ENCODE peak calls at places on chromosomes 2 and 18, in seven cellular contexts. One of them, this sample, is unnamed.

GRCh38 chr2:86221066-86221684 is 21.9 kb downstream of the MRPL35 start:
- DNase-seq in H9: peak; percentile 67
- DNase-seq in brain microvascular endothelial cell: peak; percentile 41
- DNase-seq in A549: peak; percentile 44
- DNase-seq in heart right ventricle: no peak
- DNase-seq in GM23248: peak; percentile 63
- DNase-seq in CD8-positive, alpha-beta T cell: peak; percentile 36
- DNase-seq in this sample: no peak

GRCh38 chr2:6054394-6054732 is 362.2 kb downstream of the SOX11 start:
- DNase-seq in GM23248: no peak
- DNase-seq in heart right ventricle: no peak
- DNase-seq in CD8-positive, alpha-beta T cell: no peak
- DNase-seq in brain microvascular endothelial cell: no peak
- DNase-seq in A549: no peak
- DNase-seq in H9: no peak
- DNase-seq in this sample: no peak

GRCh38 chr2:239293450-239294430 is 107.1 kb downstream of the HDAC4 start:
- DNase-seq in GM23248: no peak
- DNase-seq in A549: no peak
- DNase-seq in heart right ventricle: no peak
- DNase-seq in H9: no peak
- DNase-seq in brain microvascular endothelial cell: no peak
- DNase-seq in CD8-positive, alpha-beta T cell: peak; percentile 64
- DNase-seq in this sample: no peak

GRCh38 chr2:43452318-43452731 is 143.5 kb downstream of the THADA start:
- DNase-seq in H9: no peak
- DNase-seq in heart right ventricle: no peak
- DNase-seq in GM23248: no peak
- DNase-seq in A549: no peak
- DNase-seq in CD8-positive, alpha-beta T cell: no peak
- DNase-seq in brain microvascular endothelial cell: no peak
- DNase-seq in this sample: no peak

GRCh38 chr2:38267270-38267925 is 109.7 kb downstream of the ATL2 start:
- DNase-seq in H9: no peak
- DNase-seq in heart right ventricle: no peak
- DNase-seq in brain microvascular endothelial cell: no peak
- DNase-seq in CD8-positive, alpha-beta T cell: no peak
- DNase-seq in GM23248: peak; percentile 10
- DNase-seq in A549: no peak
- DNase-seq in this sample: no peak

GRCh38 chr18:73279499-73279898 is 411.7 kb upstream of the NETO1 start:
- DNase-seq in CD8-positive, alpha-beta T cell: no peak
- DNase-seq in H9: no peak
- DNase-seq in A549: no peak
- DNase-seq in heart right ventricle: peak; percentile 66
- DNase-seq in GM23248: peak; percentile 6
- DNase-seq in brain microvascular endothelial cell: no peak
- DNase-seq in this sample: no peak

GRCh38 chr2:72341639-72342038 is 194.0 kb upstream of the CYP26B1 start:
- DNase-seq in GM23248: no peak
- DNase-seq in brain microvascular endothelial cell: no peak
- DNase-seq in CD8-positive, alpha-beta T cell: no peak
- DNase-seq in A549: no peak
- DNase-seq in heart right ventricle: no peak
- DNase-seq in H9: no peak
- DNase-seq in this sample: no peak

GRCh38 chr2:126527836-126528490 is 128.0 kb upstream of the GYPC start:
- DNase-seq in H9: peak; percentile 80
- DNase-seq in heart right ventricle: peak; percentile 51
- DNase-seq in CD8-positive, alpha-beta T cell: peak; percentile 79
- DNase-seq in A549: peak; percentile 3
- DNase-seq in brain microvascular endothelial cell: peak; percentile 58
- DNase-seq in GM23248: peak; percentile 63
- DNase-seq in this sample: no peak

GRCh38 chr2:237345891-237346640 is 67.9 kb downstream of the COL6A3 start:
- DNase-seq in brain microvascular endothelial cell: no peak
- DNase-seq in H9: no peak
- DNase-seq in CD8-positive, alpha-beta T cell: no peak
- DNase-seq in heart right ventricle: no peak
- DNase-seq in GM23248: peak; percentile 71
- DNase-seq in A549: no peak
- DNase-seq in this sample: no peak

GRCh38 chr2:46273919-46274318 is 23.3 kb upstream of the EPAS1 start:
- DNase-seq in heart right ventricle: no peak
- DNase-seq in GM23248: no peak
- DNase-seq in A549: no peak
- DNase-seq in brain microvascular endothelial cell: peak; percentile 34
- DNase-seq in CD8-positive, alpha-beta T cell: no peak
- DNase-seq in H9: no peak
- DNase-seq in this sample: no peak

GRCh38 chr2:173077506-173078177 is 2.0 kb downstream of the MAP3K20 start:
- DNase-seq in GM23248: peak; percentile 49
- DNase-seq in CD8-positive, alpha-beta T cell: no peak
- DNase-seq in H9: no peak
- DNase-seq in brain microvascular endothelial cell: no peak
- DNase-seq in A549: no peak
- DNase-seq in heart right ventricle: no peak
- DNase-seq in this sample: no peak

GRCh38 chr2:20444113-20444992 is 2.5 kb upstream of the RHOB start:
- DNase-seq in brain microvascular endothelial cell: peak; percentile 40
- DNase-seq in CD8-positive, alpha-beta T cell: no peak
- DNase-seq in GM23248: peak; percentile 78
- DNase-seq in heart right ventricle: peak; percentile 29
- DNase-seq in A549: no peak
- DNase-seq in H9: no peak
- DNase-seq in this sample: no peak

GRCh38 chr2:30031184-30031583 is 109.8 kb upstream of the ALK start:
- DNase-seq in H9: peak; percentile 38
- DNase-seq in brain microvascular endothelial cell: no peak
- DNase-seq in A549: no peak
- DNase-seq in CD8-positive, alpha-beta T cell: no peak
- DNase-seq in heart right ventricle: no peak
- DNase-seq in GM23248: no peak
- DNase-seq in this sample: no peak

GRCh38 chr2:65281626-65282351 is 54.2 kb downstream of the ACTR2 start:
- DNase-seq in brain microvascular endothelial cell: no peak
- DNase-seq in A549: no peak
- DNase-seq in heart right ventricle: no peak
- DNase-seq in GM23248: no peak
- DNase-seq in CD8-positive, alpha-beta T cell: no peak
- DNase-seq in H9: no peak
- DNase-seq in this sample: no peak

GRCh38 chr18:37674570-37674969 is 109.0 kb upstream of the CELF4 start:
- DNase-seq in heart right ventricle: no peak
- DNase-seq in CD8-positive, alpha-beta T cell: no peak
- DNase-seq in brain microvascular endothelial cell: no peak
- DNase-seq in H9: peak; percentile 1
- DNase-seq in GM23248: no peak
- DNase-seq in A549: no peak
- DNase-seq in this sample: no peak

GRCh38 chr2:160582481-160583161 is 89.0 kb upstream of the RBMS1 start:
- DNase-seq in heart right ventricle: no peak
- DNase-seq in A549: no peak
- DNase-seq in H9: no peak
- DNase-seq in CD8-positive, alpha-beta T cell: no peak
- DNase-seq in GM23248: peak; percentile 80
- DNase-seq in brain microvascular endothelial cell: peak; percentile 73
- DNase-seq in this sample: no peak

GRCh38 chr2:66651295-66651694 is 216.4 kb downstream of the MEIS1 start:
- DNase-seq in A549: no peak
- DNase-seq in H9: no peak
- DNase-seq in heart right ventricle: no peak
- DNase-seq in brain microvascular endothelial cell: no peak
- DNase-seq in GM23248: no peak
- DNase-seq in CD8-positive, alpha-beta T cell: no peak
- DNase-seq in this sample: no peak

GRCh38 chr2:21367421-21367820 is 243.7 kb downstream of the TDRD15 start:
- DNase-seq in GM23248: no peak
- DNase-seq in brain microvascular endothelial cell: peak; percentile 0
- DNase-seq in CD8-positive, alpha-beta T cell: no peak
- DNase-seq in heart right ventricle: no peak
- DNase-seq in H9: peak; percentile 39
- DNase-seq in A549: no peak
- DNase-seq in this sample: peak; percentile 31

GRCh38 chr2:239366740-239367139 is 34.1 kb downstream of the HDAC4 start:
- DNase-seq in H9: no peak
- DNase-seq in GM23248: no peak
- DNase-seq in A549: no peak
- DNase-seq in heart right ventricle: no peak
- DNase-seq in CD8-positive, alpha-beta T cell: no peak
- DNase-seq in brain microvascular endothelial cell: no peak
- DNase-seq in this sample: no peak

GRCh38 chr2:110677080-110677479 is 783 bp downstream of the BUB1 start:
- DNase-seq in CD8-positive, alpha-beta T cell: no peak
- DNase-seq in heart right ventricle: no peak
- DNase-seq in A549: no peak
- DNase-seq in H9: no peak
- DNase-seq in GM23248: peak; percentile 27
- DNase-seq in brain microvascular endothelial cell: no peak
- DNase-seq in this sample: no peak

GRCh38 chr2:54657664-54658083 is 65.8 kb upstream of the EML6 start:
- DNase-seq in H9: peak; percentile 62
- DNase-seq in CD8-positive, alpha-beta T cell: peak; percentile 25
- DNase-seq in brain microvascular endothelial cell: peak; percentile 38
- DNase-seq in A549: peak; percentile 62
- DNase-seq in heart right ventricle: no peak
- DNase-seq in GM23248: peak; percentile 60
- DNase-seq in this sample: no peak

GRCh38 chr2:150224321-150224720 is 263.1 kb downstream of the RND3 start:
- DNase-seq in CD8-positive, alpha-beta T cell: no peak
- DNase-seq in brain microvascular endothelial cell: no peak
- DNase-seq in heart right ventricle: no peak
- DNase-seq in GM23248: no peak
- DNase-seq in H9: no peak
- DNase-seq in A549: no peak
- DNase-seq in this sample: no peak

GRCh38 chr2:208945719-208946280 is 478.0 kb upstream of the MAP2 start:
- DNase-seq in heart right ventricle: no peak
- DNase-seq in brain microvascular endothelial cell: no peak
- DNase-seq in A549: no peak
- DNase-seq in CD8-positive, alpha-beta T cell: no peak
- DNase-seq in H9: no peak
- DNase-seq in GM23248: no peak
- DNase-seq in this sample: no peak

GRCh38 chr2:239895669-239896068 is 129.5 kb downstream of the NDUFA10 start:
- DNase-seq in heart right ventricle: no peak
- DNase-seq in GM23248: no peak
- DNase-seq in A549: no peak
- DNase-seq in brain microvascular endothelial cell: no peak
- DNase-seq in H9: no peak
- DNase-seq in CD8-positive, alpha-beta T cell: no peak
- DNase-seq in this sample: no peak

DNA sequence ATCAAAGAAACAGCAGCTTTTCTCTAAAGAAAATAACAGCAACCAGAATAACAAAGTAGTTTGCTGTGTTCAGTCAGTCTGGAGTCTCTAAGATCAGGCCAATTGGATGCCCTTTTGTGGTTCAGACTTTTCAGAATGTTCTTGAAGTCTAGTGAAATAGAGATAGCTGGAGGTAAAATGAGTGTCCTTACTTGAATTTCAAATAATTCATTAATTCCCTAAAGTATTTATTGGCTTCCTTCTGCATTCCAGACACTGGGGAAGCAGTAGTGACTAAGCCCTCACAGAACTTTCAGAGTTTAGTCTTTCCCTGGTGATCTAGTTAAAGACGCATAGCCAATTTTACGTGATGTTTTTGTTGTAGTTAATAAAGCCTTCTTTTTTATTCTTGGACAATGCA is 58.8 kb downstream of the C18orf54 start:
- DNase-seq in CD8-positive, alpha-beta T cell: no peak
- DNase-seq in A549: no peak
- DNase-seq in GM23248: peak; percentile 61
- DNase-seq in brain microvascular endothelial cell: peak; percentile 68
- DNase-seq in H9: no peak
- DNase-seq in heart right ventricle: no peak
- DNase-seq in this sample: no peak
- H3K27ac ChIP-seq in CD8-positive, alpha-beta T cell: no peak overlapping the region
- H3K27ac ChIP-seq in A549: no peak overlapping the region
- H3K27ac ChIP-seq in GM23248: no peak overlapping the region
- H3K27ac ChIP-seq in brain microvascular endothelial cell: peak overlapping the region; percentile 26
- H3K27ac ChIP-seq in H9: no peak overlapping the region
- H3K27ac ChIP-seq in heart right ventricle: peak overlapping the region; percentile 62
- H3K27ac ChIP-seq in this sample: no peak overlapping the region

DNA sequence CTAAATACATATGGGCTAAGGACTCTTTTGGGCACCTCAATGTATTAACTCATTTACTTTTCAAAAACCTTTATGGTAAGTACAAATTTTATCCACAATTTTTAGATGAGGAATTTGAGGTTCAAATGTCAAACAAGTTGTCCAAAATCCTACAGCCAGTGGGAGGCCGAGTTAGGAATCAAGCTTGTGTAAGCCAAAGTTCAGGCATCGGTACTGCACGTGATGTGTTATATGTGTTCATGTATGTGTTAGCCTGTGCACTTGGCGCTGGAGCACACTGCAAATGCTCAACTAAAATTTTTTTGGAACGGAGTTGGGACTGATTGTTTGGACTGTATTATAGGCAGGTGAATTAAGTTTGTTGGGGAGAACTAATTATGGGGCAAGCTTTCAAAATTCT is 22.7 kb downstream of the HK2 start:
- DNase-seq in GM23248: no peak
- DNase-seq in CD8-positive, alpha-beta T cell: no peak
- DNase-seq in H9: no peak
- DNase-seq in A549: no peak
- DNase-seq in heart right ventricle: no peak
- DNase-seq in brain microvascular endothelial cell: no peak
- DNase-seq in this sample: no peak
- H3K27ac ChIP-seq in GM23248: no peak overlapping the region
- H3K27ac ChIP-seq in CD8-positive, alpha-beta T cell: no peak overlapping the region
- H3K27ac ChIP-seq in H9: no peak overlapping the region
- H3K27ac ChIP-seq in A549: no peak overlapping the region
- H3K27ac ChIP-seq in heart right ventricle: no peak overlapping the region
- H3K27ac ChIP-seq in brain microvascular endothelial cell: no peak overlapping the region
- H3K27ac ChIP-seq in this sample: no peak overlapping the region

GRCh38 chr18:2853926-2854664 is 7.3 kb downstream of the EMILIN2 start:
- DNase-seq in heart right ventricle: no peak
- DNase-seq in brain microvascular endothelial cell: no peak
- DNase-seq in GM23248: no peak
- DNase-seq in A549: no peak
- DNase-seq in H9: no peak
- DNase-seq in CD8-positive, alpha-beta T cell: no peak
- DNase-seq in this sample: no peak
- H3K27ac ChIP-seq in heart right ventricle: no peak overlapping the region
- H3K27ac ChIP-seq in brain microvascular endothelial cell: no peak overlapping the region
- H3K27ac ChIP-seq in GM23248: peak overlapping the region; percentile 24
- H3K27ac ChIP-seq in A549: no peak overlapping the region
- H3K27ac ChIP-seq in H9: no peak overlapping the region
- H3K27ac ChIP-seq in CD8-positive, alpha-beta T cell: no peak overlapping the region
- H3K27ac ChIP-seq in this sample: no peak overlapping the region

DNA sequence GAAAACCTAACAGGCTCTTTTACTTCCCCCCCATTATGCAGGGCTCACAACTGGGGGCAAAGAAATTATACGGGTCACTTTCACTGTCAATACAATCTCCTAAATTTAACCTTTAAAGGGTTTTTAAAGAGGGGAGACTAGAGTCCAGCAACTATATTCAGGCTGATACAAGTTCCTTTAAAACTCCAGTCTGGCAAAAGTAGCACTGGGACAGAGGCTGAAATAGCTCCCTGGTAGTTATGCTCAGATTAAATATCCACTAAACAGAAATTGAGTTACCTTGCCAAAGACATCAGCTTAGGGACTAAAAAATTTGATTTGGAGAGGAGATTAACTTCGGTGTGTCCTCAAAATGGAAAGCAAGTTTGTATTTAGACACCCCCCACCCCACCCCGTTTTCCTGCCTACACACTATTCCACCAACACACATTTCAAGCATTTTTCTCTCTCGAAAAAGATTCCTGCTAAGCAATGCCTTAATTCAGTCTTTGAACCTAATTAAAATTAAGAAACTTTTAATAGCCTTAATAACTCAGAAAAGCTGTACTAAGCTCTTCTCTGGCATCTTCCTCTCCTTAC is 127.2 kb downstream of the OSBPL1A start:
- DNase-seq in brain microvascular endothelial cell: no peak
- DNase-seq in heart right ventricle: no peak
- DNase-seq in GM23248: peak; percentile 31
- DNase-seq in A549: no peak
- DNase-seq in H9: no peak
- DNase-seq in CD8-positive, alpha-beta T cell: no peak
- DNase-seq in this sample: no peak
- H3K27ac ChIP-seq in brain microvascular endothelial cell: peak overlapping the region; percentile 66
- H3K27ac ChIP-seq in heart right ventricle: peak overlapping the region; percentile 97
- H3K27ac ChIP-seq in GM23248: peak overlapping the region; percentile 47
- H3K27ac ChIP-seq in A549: peak overlapping the region; percentile 97
- H3K27ac ChIP-seq in H9: no peak overlapping the region
- H3K27ac ChIP-seq in CD8-positive, alpha-beta T cell: no peak overlapping the region
- H3K27ac ChIP-seq in this sample: peak overlapping the region; percentile 84